ENCODE peak calls at places on chromosomes 11 and 22, in seven cellular contexts. F, D, Z, S, K, J and M are unnamed samples.

GRCh38 chr22:43228330-43228729 is 41.4 kb upstream of the TTLL12 start:
- DNase-seq in J (peak), S (peak), D (peak), K (no peak), Z (no peak), F (no peak), M (no peak)

GRCh38 chr11:132632641-132633124 is 899.6 kb downstream of the OPCML start:
- DNase-seq in S (no peak), K (no peak), J (peak), Z (peak), D (peak), F (no peak), M (peak)

GRCh38 chr11:1815311-1815710 is 19.5 kb upstream of the SYT8 start:
- DNase-seq in Z (no peak), S (no peak), D (no peak), J (no peak), K (no peak), F (no peak), M (no peak)

GRCh38 chr11:109695696-109696095 is 273.7 kb downstream of the C11orf87 start:
- DNase-seq in K (no peak), Z (peak), D (peak), J (peak), S (no peak), F (no peak), M (no peak)

GRCh38 chr22:28951969-28952521 is 68.7 kb downstream of the ZNRF3 start:
- DNase-seq in S (no peak), J (peak), K (no peak), Z (peak), F (no peak), D (peak), M (peak)

GRCh38 chr11:134334796-134335571 is 3.2 kb downstream of the GLB1L2 start:
- DNase-seq in F (no peak), J (no peak), K (no peak), S (no peak), Z (no peak), D (no peak), M (no peak)

GRCh38 chr22:40418366-40419201 is 48.2 kb downstream of the SGSM3 start:
- DNase-seq in D (no peak), K (no peak), F (no peak), Z (no peak), J (peak), S (no peak), M (no peak)

GRCh38 chr22:39994046-39994565 is 648 bp upstream of the FAM83F start:
- DNase-seq in K (no peak), F (no peak), J (no peak), D (no peak), S (no peak), Z (no peak), M (no peak)

GRCh38 chr22:31893460-31893859 is 50.9 kb upstream of the YWHAH start:
- DNase-seq in D (no peak), S (no peak), J (no peak), Z (no peak), F (no peak), K (no peak), M (no peak)

GRCh38 chr11:844693-845644 is 2.3 kb downstream of the TSPAN4 start:
- DNase-seq in K (no peak), F (no peak), Z (peak), D (no peak), J (peak), S (peak), M (peak)

GRCh38 chr11:59144096-59144495 is 1.4 kb downstream of the FAM111A start:
- DNase-seq in S (no peak), F (no peak), K (peak), D (no peak), Z (no peak), J (peak), M (no peak)

GRCh38 chr11:291281-292210 is 2.6 kb downstream of the PGGHG start:
- DNase-seq in D (no peak), Z (no peak), S (no peak), F (peak), K (no peak), J (no peak), M (no peak)

GRCh38 chr22:44524806-44525205 is 26.8 kb upstream of the RTL6 start:
- DNase-seq in J (peak), D (no peak), Z (no peak), F (no peak), S (no peak), K (no peak), M (no peak)

GRCh38 chr11:61874460-61874809 is 16.9 kb downstream of the FADS3 start:
- DNase-seq in D (no peak), J (no peak), Z (no peak), S (no peak), F (no peak), K (no peak), M (no peak)

GRCh38 chr22:36463783-36464184 is 17.7 kb downstream of the TXN2 start:
- DNase-seq in J (no peak), F (no peak), D (no peak), K (no peak), Z (no peak), S (no peak), M (no peak)

GRCh38 chr11:111148953-111149352 is 96.6 kb upstream of the POU2AF2 start:
- DNase-seq in J (peak), Z (peak), D (no peak), F (no peak), S (no peak), K (no peak), M (no peak)

GRCh38 chr11:18526130-18526520 is 617 bp downstream of the TSG101 start:
- DNase-seq in S (no peak), K (no peak), Z (no peak), J (no peak), F (no peak), D (no peak), M (no peak)

GRCh38 chr11:33912405-33913361 is 20.8 kb upstream of the LMO2 start:
- DNase-seq in J (peak), K (no peak), S (peak), Z (peak), D (peak), F (peak), M (peak)

GRCh38 chr11:95924414-95924760 is 480 bp upstream of the MTMR2 start:
- DNase-seq in Z (no peak), F (peak), S (no peak), D (no peak), K (peak), J (peak), M (no peak)

GRCh38 chr11:20565236-20565635 is 34.2 kb upstream of the SLC6A5 start:
- DNase-seq in F (no peak), J (no peak), S (no peak), D (no peak), Z (no peak), K (peak), M (no peak)

GRCh38 chr22:24499706-24500105 is 4.6 kb downstream of the UPB1 start:
- DNase-seq in D (no peak), S (no peak), F (no peak), K (no peak), J (no peak), Z (no peak), M (no peak)
- H3K4me3 ChIP-seq in D (no peak), S (no peak), F (no peak), K (no peak), J (no peak), Z (no peak), M (no peak)

GRCh38 chr11:35934981-35935380 is 8.9 kb upstream of the LDLRAD3 start:
- DNase-seq in Z (no peak), K (no peak), F (no peak), D (no peak), J (no peak), S (no peak), M (no peak)
- H3K4me3 ChIP-seq in Z (no peak), K (no peak), F (no peak), D (no peak), J (no peak), S (no peak), M (no peak)

GRCh38 chr11:121478226-121478894 is 25.6 kb upstream of the SORL1-AS1 start:
- DNase-seq in F (no peak), Z (no peak), D (no peak), K (no peak), S (no peak), J (no peak), M (no peak)
- H3K4me3 ChIP-seq in F (no peak), Z (no peak), D (no peak), K (no peak), S (no peak), J (no peak), M (no peak)

GRCh38 chr11:24521586-24521985 is 24.7 kb downstream of the LUZP2 start:
- DNase-seq in Z (no peak), S (no peak), J (peak), D (no peak), F (no peak), K (no peak), M (no peak)
- H3K4me3 ChIP-seq in Z (no peak), S (no peak), J (no peak), D (no peak), F (no peak), K (no peak), M (no peak)

GRCh38 chr11:69423611-69424385 is 57.7 kb upstream of the LINC01488 start:
- DNase-seq in K (no peak), D (no peak), Z (no peak), J (no peak), S (no peak), F (no peak), M (no peak)

GRCh38 chr11:69425895-69426544 is 55.4 kb upstream of the LINC01488 start:
- DNase-seq in F (no peak), S (no peak), K (no peak), D (no peak), Z (no peak), J (no peak), M (no peak)

GRCh38 chr11:69425444-69425843 is 56.0 kb upstream of the LINC01488 start:
- DNase-seq in J (no peak), Z (no peak), K (no peak), S (no peak), D (no peak), F (no peak), M (no peak)

GRCh38 chr11:69423181-69423580 is 58.3 kb upstream of the LINC01488 start:
- DNase-seq in F (no peak), D (no peak), S (no peak), J (no peak), K (no peak), Z (no peak), M (no peak)

DNA sequence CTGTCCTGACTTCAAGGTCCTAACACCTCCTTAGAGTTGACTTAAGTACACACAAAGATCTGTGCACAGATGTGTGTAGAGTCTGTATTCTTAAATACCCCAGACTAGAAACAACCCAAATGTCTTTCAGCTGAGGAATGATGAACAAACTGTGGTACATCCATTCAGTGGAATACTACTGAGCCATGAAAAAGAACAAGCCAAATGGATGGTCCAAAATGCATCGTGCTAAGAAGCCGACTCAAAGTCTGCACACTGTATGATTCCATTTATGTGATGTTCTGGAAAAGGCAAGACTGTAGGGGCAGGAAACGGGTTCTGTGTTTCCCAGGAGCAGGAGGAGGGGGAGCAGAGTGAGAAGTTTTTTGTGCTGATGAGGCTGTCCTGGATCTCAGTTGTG is 56.7 kb upstream of the LINC01488 start:
- DNase-seq in F (no peak), Z (no peak), D (no peak), K (no peak), S (no peak), J (no peak), M (no peak)
- H3K4me3 ChIP-seq in F (no peak), Z (no peak), D (no peak), K (no peak), S (no peak), J (no peak), M (no peak)

GRCh38 chr11:3137486-3138177 is 27.5 kb downstream of the OSBPL5 start:
- DNase-seq in D (no peak), Z (no peak), J (no peak), K (no peak), F (no peak), S (no peak), M (no peak)

GRCh38 chr11:3138178-3139085 is 26.7 kb downstream of the OSBPL5 start:
- DNase-seq in F (no peak), Z (no peak), K (no peak), D (no peak), J (peak), S (no peak), M (no peak)

GRCh38 chr11:3140291-3140603 is 24.9 kb downstream of the OSBPL5 start:
- DNase-seq in J (no peak), K (no peak), S (no peak), Z (no peak), D (no peak), F (no peak), M (no peak)

GRCh38 chr11:3139086-3139440 is 26.0 kb downstream of the OSBPL5 start:
- DNase-seq in S (no peak), D (no peak), Z (no peak), F (no peak), K (no peak), J (no peak), M (no peak)

GRCh38 chr11:3139481-3140290 is 25.4 kb downstream of the OSBPL5 start:
- DNase-seq in D (no peak), S (no peak), Z (no peak), K (no peak), F (no peak), J (no peak), M (no peak)
- H3K4me3 ChIP-seq in D (no peak), S (no peak), Z (no peak), K (no peak), F (no peak), J (no peak), M (no peak)

GRCh38 chr11:107928767-107929507 is 689 bp downstream of the RAB39A start:
- DNase-seq in Z (no peak), D (no peak), K (peak), S (no peak), F (peak), J (no peak), M (no peak)

GRCh38 chr11:107931206-107931605 is 3.0 kb downstream of the RAB39A start:
- DNase-seq in J (no peak), D (no peak), S (no peak), Z (no peak), K (no peak), F (no peak), M (no peak)

GRCh38 chr11:107928046-107928766 is at the start of gene RAB39A:
- DNase-seq in D (peak), Z (peak), S (peak), J (peak), F (peak), K (peak), M (no peak)

GRCh38 chr11:107927559-107927958 is 689 bp upstream of the RAB39A start:
- DNase-seq in J (no peak), F (no peak), S (no peak), K (no peak), D (no peak), Z (no peak), M (no peak)

DNA sequence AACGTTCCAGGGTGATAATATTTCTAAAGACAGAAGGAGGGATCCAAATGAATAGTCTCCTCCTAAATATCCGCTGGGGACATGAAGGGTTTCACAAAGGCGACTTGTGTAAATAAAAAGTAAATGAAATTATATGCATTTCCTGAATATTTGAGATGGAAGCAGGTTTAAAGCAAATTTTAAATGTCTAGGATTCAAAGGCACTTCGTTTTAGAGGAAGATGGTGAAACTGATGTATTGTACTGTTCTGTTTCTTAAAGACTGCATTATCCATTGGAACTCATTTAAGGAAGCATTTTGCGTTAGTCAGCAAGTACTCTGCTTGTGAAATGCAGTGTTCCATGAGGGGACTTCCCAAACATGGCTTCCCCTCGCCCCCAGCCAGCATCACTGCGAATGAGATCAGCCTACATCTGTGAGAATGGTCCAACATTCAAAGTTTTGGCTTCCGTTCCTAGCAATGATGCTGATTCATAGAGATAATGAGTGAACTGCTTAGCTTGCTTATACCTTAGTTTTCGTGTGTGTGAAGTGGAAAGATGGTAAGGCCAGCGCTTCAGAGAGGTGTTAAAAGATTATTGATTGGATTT is 1.5 kb downstream of the RAB39A start:
- DNase-seq in K (no peak), J (no peak), S (no peak), F (peak), Z (peak), D (no peak), M (no peak)
- H3K4me3 ChIP-seq in K (no peak), J (no peak), S (no peak), F (peak), Z (no peak), D (no peak), M (no peak)